ENCODE peak calls at places on chromosome 3, in five cellular contexts. E, G, L, N and O are unnamed samples.
A peak's percentile ranks its signal among the peaks of the same experiment; 100 is the strongest.

GRCh38 chr3:195522254-195523023 is 20.7 kb downstream of the PPP1R2 start:
- DNase-seq in E (no peak), L (peak; percentile 53), G (peak; percentile 35), N (peak; percentile 38), O (peak; percentile 10)

GRCh38 chr3:43894176-43895049 is 203.7 kb downstream of the ABHD5 start:
- DNase-seq in L (peak; percentile 66), G (peak; percentile 68), N (peak; percentile 77), E (peak; percentile 71), O (no peak)

GRCh38 chr3:15292765-15293522 is 39.4 kb downstream of the SH3BP5 start:
- DNase-seq in G (peak; percentile 44), E (peak; percentile 61), N (peak; percentile 69), L (no peak), O (no peak)

GRCh38 chr3:126995926-126996512 is 13.1 kb downstream of the PLXNA1 start:
- DNase-seq in N (no peak), L (no peak), G (no peak), E (no peak), O (no peak)

GRCh38 chr3:161879470-161879869 is 382.9 kb downstream of the OTOL1 start:
- DNase-seq in N (no peak), E (no peak), L (peak; percentile 71), G (no peak), O (no peak)

GRCh38 chr3:127149621-127150310 is 43.2 kb upstream of the PRR23E start:
- DNase-seq in G (no peak), N (no peak), E (no peak), L (no peak), O (no peak)

GRCh38 chr3:43176666-43177065 is 70.8 kb upstream of the POMGNT2 start:
- DNase-seq in E (no peak), N (peak; percentile 76), L (no peak), G (no peak), O (no peak)

GRCh38 chr3:43362183-43362582 is 75.8 kb downstream of the SNRK start:
- DNase-seq in G (no peak), N (no peak), L (no peak), E (no peak), O (no peak)

GRCh38 chr3:153295906-153296305 is 133.9 kb downstream of the RAP2B start:
- DNase-seq in E (no peak), N (no peak), G (peak; percentile 77), L (no peak), O (no peak)

GRCh38 chr3:25474000-25474399 is 45.9 kb downstream of the RARB start:
- DNase-seq in L (no peak), G (no peak), E (no peak), N (peak; percentile 44), O (no peak)

GRCh38 chr3:38054166-38054991 is 15.4 kb downstream of the DLEC1 start:
- DNase-seq in N (no peak), L (no peak), E (no peak), G (peak; percentile 20), O (no peak)

GRCh38 chr3:127751163-127751621 is 71.1 kb downstream of the MGLL start:
- DNase-seq in L (no peak), N (no peak), G (peak; percentile 32), E (no peak), O (no peak)

GRCh38 chr3:112974178-112974517 is 755 bp downstream of the CD200R1 start:
- DNase-seq in L (no peak), N (no peak), G (no peak), E (no peak), O (no peak)

GRCh38 chr3:129001101-129001816 is at the start of gene EFCC1:
- DNase-seq in E (peak; percentile 61), N (peak; percentile 60), G (no peak), L (no peak), O (no peak)

GRCh38 chr3:61031503-61031902 is 219.7 kb downstream of the FHIT start:
- DNase-seq in G (no peak), L (no peak), E (no peak), N (no peak), O (no peak)

GRCh38 chr3:36701903-36702374 is 62.4 kb downstream of the DCLK3 start:
- DNase-seq in E (no peak), G (peak; percentile 96), N (peak; percentile 19), L (no peak), O (peak; percentile 59)

GRCh38 chr3:25967385-25967784 is 177.5 kb downstream of the OXSM start:
- DNase-seq in L (no peak), G (no peak), N (no peak), E (no peak), O (no peak)

GRCh38 chr3:30970183-30970582 is 75.7 kb upstream of the GADL1 start:
- DNase-seq in N (peak; percentile 24), E (no peak), G (no peak), L (no peak), O (no peak)

GRCh38 chr3:65093641-65094040 is 405.8 kb upstream of the ADAMTS9 start:
- DNase-seq in L (no peak), E (no peak), N (no peak), G (no peak), O (no peak)

GRCh38 chr3:178072931-178073330 is 463.3 kb upstream of the KCNMB2 start:
- DNase-seq in E (no peak), G (no peak), N (no peak), L (peak; percentile 46), O (no peak)

GRCh38 chr3:39919281-39919680 is 109.9 kb downstream of the MYRIP start:
- DNase-seq in N (no peak), E (no peak), L (no peak), G (no peak), O (no peak)

GRCh38 chr3:18649666-18650363 is 224.7 kb upstream of the SATB1 start:
- DNase-seq in N (no peak), E (no peak), L (no peak), G (no peak), O (no peak)

GRCh38 chr3:56042326-56042951 is 425.8 kb downstream of the ERC2 start:
- DNase-seq in E (no peak), G (peak; percentile 61), N (peak; percentile 44), L (peak; percentile 21), O (peak; percentile 38)

GRCh38 chr3:148366743-148367410 is 330.8 kb upstream of the AGTR1 start:
- DNase-seq in G (peak; percentile 9), E (no peak), L (peak; percentile 20), N (no peak), O (no peak)

GRCh38 chr3:182327196-182327681 is 466.1 kb upstream of the ATP11B start:
- DNase-seq in G (no peak), N (no peak), L (no peak), E (no peak), O (no peak)

GRCh38 chr3:42214565-42215283 is 51.3 kb downstream of the CCK start:
- DNase-seq in G (peak; percentile 68), N (no peak), E (no peak), L (peak; percentile 80), O (no peak)

GRCh38 chr3:134212898-134213665 is 37.6 kb downstream of the RYK start:
- DNase-seq in N (peak; percentile 81), E (peak; percentile 84), L (peak; percentile 72), G (peak; percentile 74), O (peak; percentile 59)

GRCh38 chr3:7788881-7789280 is 712.7 kb upstream of the LMCD1 start:
- DNase-seq in E (no peak), L (no peak), G (no peak), N (peak; percentile 15), O (no peak)

GRCh38 chr3:56911363-56911762 is 109.6 kb upstream of the ARHGEF3 start:
- DNase-seq in N (peak; percentile 54), G (no peak), L (no peak), E (no peak), O (no peak)

GRCh38 chr3:53045107-53045783 is 628 bp downstream of the SFMBT1 start:
- DNase-seq in L (peak; percentile 59), N (no peak), E (peak; percentile 58), G (peak; percentile 43), O (no peak)

GRCh38 chr3:196600359-196600758 is 31.9 kb downstream of the FBXO45 start:
- DNase-seq in L (no peak), G (no peak), N (no peak), E (no peak), O (no peak)

GRCh38 chr3:117036259-117036799 is 326.8 kb downstream of the TUSC7 start:
- DNase-seq in G (peak; percentile 81), L (no peak), E (peak; percentile 17), N (peak; percentile 53), O (peak; percentile 56)

GRCh38 chr3:45002680-45003079 is 23.4 kb upstream of the CLEC3B start:
- DNase-seq in E (no peak), L (no peak), G (no peak), N (no peak), O (no peak)

GRCh38 chr3:184305577-184305976 is 6.5 kb downstream of the PSMD2 start:
- DNase-seq in N (peak; percentile 42), G (peak; percentile 14), L (no peak), E (no peak), O (no peak)

GRCh38 chr3:46907960-46908293 is 30.4 kb downstream of the PTH1R start:
- DNase-seq in N (no peak), L (no peak), G (no peak), E (no peak), O (no peak)

GRCh38 chr3:46907271-46907670 is 29.8 kb downstream of the PTH1R start:
- DNase-seq in E (no peak), G (no peak), L (no peak), N (no peak), O (no peak)

GRCh38 chr3:46908986-46909534 is 31.5 kb downstream of the PTH1R start:
- DNase-seq in L (no peak), N (no peak), E (no peak), G (no peak), O (no peak)

GRCh38 chr3:46909535-46910161 is 32.1 kb downstream of the PTH1R start:
- DNase-seq in N (peak; percentile 81), L (peak; percentile 57), G (peak; percentile 85), E (peak; percentile 94), O (peak; percentile 72)

GRCh38 chr3:46908294-46908985 is 30.9 kb downstream of the PTH1R start:
- DNase-seq in N (peak; percentile 84), E (peak; percentile 47), L (no peak), G (peak; percentile 66), O (no peak)
- TF ChIP-seq CTCF in N (peak; percentile 22), E (no peak), L (no peak), G (peak; percentile 38), O (peak; percentile 15)

GRCh38 chr3:160402249-160403027 is 3.0 kb downstream of the SMC4 start:
- DNase-seq in L (peak; percentile 48), E (no peak), N (peak; percentile 65), G (no peak), O (no peak)
- H3K4me3 ChIP-seq in L (peak overlapping the region; percentile 89), E (no peak overlapping the region), N (peak overlapping the region; percentile 79), G (peak overlapping the region; percentile 60), O (peak overlapping the region; percentile 94)

GRCh38 chr3:14216257-14217048 is 37.8 kb downstream of the LSM3 start:
- DNase-seq in E (no peak), N (peak; percentile 83), G (no peak), L (no peak), O (no peak)
- TF ChIP-seq CTCF in E (no peak), N (peak; percentile 69), G (no peak), L (no peak), O (peak; percentile 34)

DNA sequence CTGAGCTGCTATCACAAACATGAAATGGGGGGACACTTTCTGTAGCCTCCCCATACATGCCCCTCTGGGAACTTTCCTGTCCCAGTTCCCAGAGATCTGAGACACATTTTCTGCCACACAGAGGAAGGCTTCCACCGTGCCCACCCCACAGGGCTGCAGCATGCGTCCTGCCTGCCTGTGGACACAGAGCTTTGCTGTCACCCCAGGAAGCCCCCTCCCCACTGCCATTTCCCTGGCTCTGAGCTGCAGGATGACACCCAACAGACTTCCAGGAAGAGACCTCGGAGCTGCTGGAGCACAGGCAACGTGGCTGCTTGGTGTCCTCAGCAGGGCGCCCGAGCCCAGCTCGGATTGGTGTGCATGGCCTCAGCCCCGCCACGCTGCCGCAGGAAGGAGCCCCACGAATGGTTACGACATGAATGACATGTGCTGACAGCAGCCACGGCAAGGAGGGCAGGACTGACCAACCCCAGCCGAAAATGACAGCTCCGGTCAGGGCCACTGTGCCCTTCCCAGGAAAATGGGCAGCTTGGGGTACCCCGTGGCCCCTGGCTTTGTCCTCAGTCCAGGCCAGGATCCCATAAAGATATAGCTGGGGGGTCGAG is 81.3 kb downstream of the VGLL4 start:
- DNase-seq in G (no peak), E (no peak), N (no peak), L (no peak), O (no peak)
- H3K4me3 ChIP-seq in G (no peak overlapping the region), E (no peak overlapping the region), N (no peak overlapping the region), L (no peak overlapping the region), O (no peak overlapping the region)